ENCODE peak calls at places on chromosomes 16 and 17, in four cellular contexts. J is heart right ventricle, G is lower leg skin, Q is fibroblast of lung. X is an unnamed sample.

GRCh38 chr16:30060354-30061194 is 5.0 kb upstream of the ALDOA start:
- DNase-seq in J (no peak), G (no peak), Q (peak), X (no peak)

GRCh38 chr16:50351116-50351515 is 17.7 kb downstream of the BRD7 start:
- DNase-seq in J (no peak), G (no peak), Q (no peak), X (no peak)

GRCh38 chr16:86751081-86752030 is 173.0 kb downstream of the FOXL1 start:
- DNase-seq in J (no peak), G (no peak), Q (peak), X (peak)

GRCh38 chr17:43125967-43126910 is 1.1 kb upstream of the BRCA1 start:
- DNase-seq in J (no peak), G (no peak), Q (peak), X (no peak)

GRCh38 chr17:73201215-73202069 is 8.6 kb downstream of the COG1 start:
- DNase-seq in J (peak), G (no peak), Q (no peak), X (no peak)

GRCh38 chr17:48973806-48974205 is 5.4 kb upstream of the GIP start:
- DNase-seq in J (no peak), G (no peak), Q (no peak), X (no peak)

GRCh38 chr16:83833921-83834320 is 26.1 kb downstream of the HSBP1 start:
- DNase-seq in J (no peak), G (peak), Q (no peak), X (no peak)

GRCh38 chr17:17480593-17481148 is 3.9 kb downstream of the MED9 start:
- DNase-seq in J (no peak), G (no peak), Q (no peak), X (peak)

GRCh38 chr17:7862692-7863437 is 5.1 kb downstream of the CYB5D1 start:
- DNase-seq in J (peak), G (peak), Q (peak), X (peak)

GRCh38 chr16:77373726-77374125 is 61.1 kb downstream of the ADAMTS18 start:
- DNase-seq in J (no peak), G (no peak), Q (no peak), X (no peak)

GRCh38 chr17:80145076-80146075 is 1.6 kb downstream of the EIF4A3 start:
- DNase-seq in J (no peak), G (no peak), Q (no peak), X (peak)

GRCh38 chr17:17420035-17420434 is 56.8 kb upstream of the MED9 start:
- DNase-seq in J (peak), G (peak), Q (no peak), X (no peak)

GRCh38 chr16:15604460-15605390 is 38.2 kb downstream of the MARF1 start:
- DNase-seq in J (no peak), G (peak), Q (no peak), X (no peak)

GRCh38 chr17:64041912-64042311 is 21.5 kb upstream of the ICAM2 start:
- DNase-seq in J (no peak), G (no peak), Q (no peak), X (no peak)

GRCh38 chr17:75487351-75488070 is 27.8 kb downstream of the CASKIN2 start:
- DNase-seq in J (no peak), G (no peak), Q (no peak), X (no peak)

GRCh38 chr16:57304169-57305061 is 19.9 kb upstream of the PLLP start:
- DNase-seq in J (peak), G (peak), Q (peak), X (peak)

GRCh38 chr17:47203984-47204721 is 5.0 kb upstream of the MYL4 start:
- DNase-seq in J (no peak), G (no peak), Q (no peak), X (no peak)

GRCh38 chr16:50067290-50067853 is 1.6 kb downstream of the HEATR3 start:
- DNase-seq in J (peak), G (no peak), Q (peak), X (peak)

GRCh38 chr17:47654991-47655390 is 5.3 kb downstream of the KPNB1 start:
- DNase-seq in J (peak), G (peak), Q (no peak), X (no peak)

GRCh38 chr17:78844301-78845005 is 3.8 kb upstream of the USP36 start:
- DNase-seq in J (no peak), G (no peak), Q (peak), X (peak)

GRCh38 chr17:30565073-30565935 is 88.1 kb downstream of the GOSR1 start:
- DNase-seq in J (no peak), G (peak), Q (no peak), X (peak)

GRCh38 chr16:11126389-11127072 is 129.5 kb downstream of the SOCS1 start:
- DNase-seq in J (no peak), G (no peak), Q (peak), X (no peak)

GRCh38 chr17:40555296-40556190 is 9.7 kb downstream of the CCR7 start:
- DNase-seq in J (no peak), G (peak), Q (no peak), X (no peak)

GRCh38 chr17:55413825-55414489 is 7.7 kb downstream of the MMD start:
- DNase-seq in J (no peak), G (no peak), Q (no peak), X (no peak)

GRCh38 chr16:74622005-74622404 is 15.1 kb upstream of the GLG1 start:
- DNase-seq in J (no peak), G (peak), Q (no peak), X (no peak)

GRCh38 chr17:75126954-75127353 is 4.6 kb downstream of the NT5C start:
- DNase-seq in J (no peak), G (no peak), Q (no peak), X (no peak)

GRCh38 chr17:81142301-81143199 is 22.8 kb upstream of the PVALEF start:
- DNase-seq in J (peak), G (peak), Q (peak), X (peak)

GRCh38 chr17:76076100-76076764 is 1.7 kb downstream of the GALR2 start:
- DNase-seq in J (no peak), G (no peak), Q (no peak), X (no peak)

GRCh38 chr16:84928679-84929420 is 82.5 kb downstream of the ZDHHC7 start:
- DNase-seq in J (peak), G (peak), Q (peak), X (no peak)
- H3K4me3 ChIP-seq in J (no peak), G (no peak), Q (no peak), X (no peak)

GRCh38 chr17:37190493-37190892 is 185.3 kb upstream of the C17orf78 start:
- DNase-seq in J (no peak), G (no peak), Q (no peak), X (no peak)
- TF ChIP-seq CTCF in J (no peak), G (no peak), Q (peak), X (no peak)

DNA sequence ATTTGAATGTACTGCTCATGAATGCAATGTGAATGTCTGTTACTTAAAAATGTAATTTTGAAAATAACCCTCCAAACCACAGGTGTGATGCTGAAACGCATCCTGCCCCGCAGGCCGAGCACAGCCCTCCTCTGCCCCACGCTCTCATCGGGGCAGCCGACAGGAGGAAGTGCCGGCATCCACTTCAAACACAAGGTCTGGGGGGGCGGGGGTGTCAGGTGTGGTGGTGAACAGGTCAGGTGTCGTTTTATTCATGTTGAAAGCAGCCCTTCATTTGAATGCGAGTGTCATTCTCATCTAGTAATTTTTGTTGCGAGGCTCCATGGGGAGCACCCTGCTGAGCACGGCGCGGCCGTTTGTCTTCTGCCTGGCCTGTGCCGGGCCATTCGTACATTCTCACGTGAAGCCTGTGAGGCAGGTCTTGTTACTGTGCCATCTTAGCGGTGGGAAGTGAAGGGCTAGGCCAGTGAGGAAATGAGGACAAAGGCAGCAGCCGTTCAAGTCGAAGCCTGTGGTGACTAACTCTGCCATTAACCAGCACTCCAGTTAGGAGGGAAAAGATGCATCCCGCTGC is 1.8 kb downstream of the ACSF3 start:
- DNase-seq in J (no peak), G (no peak), Q (no peak), X (no peak)
- H3K4me3 ChIP-seq in J (no peak), G (no peak), Q (no peak), X (no peak)

GRCh38 chr16:67413978-67414891 is 2.0 kb downstream of the ZDHHC1 start:
- DNase-seq in J (no peak), G (no peak), Q (no peak), X (no peak)

GRCh38 chr16:67419931-67420330 is 3.7 kb upstream of the ZDHHC1 start:
- DNase-seq in J (no peak), G (no peak), Q (no peak), X (no peak)

GRCh38 chr16:67417333-67418061 is 1.2 kb upstream of the ZDHHC1 start:
- DNase-seq in J (no peak), G (no peak), Q (no peak), X (no peak)

GRCh38 chr16:67419502-67419901 is 3.2 kb upstream of the ZDHHC1 start:
- DNase-seq in J (no peak), G (no peak), Q (no peak), X (no peak)

DNA sequence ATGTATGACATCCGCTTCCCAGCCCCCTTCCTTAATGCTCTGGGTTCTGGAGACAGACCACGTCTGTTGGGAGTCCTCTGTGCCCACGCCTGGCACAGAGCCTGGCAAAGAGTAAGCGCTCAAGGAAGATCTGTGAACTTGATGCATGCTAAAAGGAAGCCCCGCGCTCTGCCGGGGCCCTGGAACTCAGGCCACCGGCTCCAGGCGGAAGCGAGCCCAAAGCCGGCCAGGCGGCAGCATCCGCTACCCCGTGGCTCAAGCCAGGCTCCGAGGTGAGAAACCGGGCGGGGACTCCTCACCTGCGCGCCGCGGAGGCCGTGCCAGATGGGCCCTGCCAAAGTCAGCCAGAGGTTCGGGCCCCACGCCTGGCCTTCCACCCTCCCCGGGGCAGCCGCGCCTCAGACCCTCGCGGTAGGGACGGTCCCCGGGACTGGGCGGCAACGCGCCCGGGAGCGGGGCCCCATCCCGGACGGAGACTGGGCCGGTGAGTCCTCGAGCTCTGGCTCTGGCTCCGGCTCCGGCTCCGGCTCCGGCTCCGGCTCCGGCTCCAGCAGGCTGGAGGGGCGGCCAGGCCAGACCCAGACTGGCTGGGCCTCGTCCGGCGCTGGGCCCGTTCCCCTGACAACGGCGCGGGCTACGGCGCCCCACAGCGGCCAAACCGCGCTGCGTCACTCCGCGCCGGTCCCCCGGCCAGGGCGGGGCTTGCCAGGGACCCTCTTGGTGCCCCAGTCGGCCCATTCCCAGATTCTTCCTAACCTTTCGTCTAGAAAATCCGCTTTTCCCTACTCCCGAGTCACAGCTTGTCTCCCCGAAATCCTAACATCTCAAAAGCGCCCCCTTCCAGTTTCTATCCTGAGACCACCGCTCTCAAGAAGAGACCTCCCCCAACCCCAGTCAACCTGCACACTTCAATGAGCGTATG is at the start of gene ZDHHC1:
- DNase-seq in J (peak), G (no peak), Q (peak), X (peak)
- TF ChIP-seq CTCF in J (peak), G (no peak), Q (no peak), X (peak)

GRCh38 chr16:72122308-72122707 is 28.7 kb downstream of the DHX38 start:
- DNase-seq in J (no peak), G (no peak), Q (no peak), X (no peak)
- H3K4me3 ChIP-seq in J (no peak), G (no peak), Q (no peak), X (no peak)

GRCh38 chr16:66924527-66925321 is 611 bp downstream of the RRAD start:
- DNase-seq in J (no peak), G (no peak), Q (no peak), X (no peak)
- TF ChIP-seq CTCF in J (peak), G (no peak), Q (no peak), X (no peak)

GRCh38 chr16:28935333-28935732 is 3.6 kb downstream of the CD19 start:
- DNase-seq in J (no peak), G (no peak), Q (no peak), X (no peak)

GRCh38 chr16:28938721-28939120 is 7.0 kb downstream of the CD19 start:
- DNase-seq in J (no peak), G (peak), Q (no peak), X (no peak)

GRCh38 chr16:28936784-28937155 is 5.0 kb downstream of the CD19 start:
- DNase-seq in J (no peak), G (no peak), Q (no peak), X (no peak)

GRCh38 chr16:28937222-28937876 is 5.6 kb downstream of the CD19 start:
- DNase-seq in J (no peak), G (peak), Q (no peak), X (no peak)

GRCh38 chr16:28935924-28936783 is 4.4 kb downstream of the CD19 start:
- DNase-seq in J (peak), G (peak), Q (peak), X (peak)
- H3K4me3 ChIP-seq in J (peak), G (no peak), Q (no peak), X (peak)

X was measured in epithelial cell of esophagus.